ENCODE peak calls at places on chromosomes 5 and 9, in ten cellular contexts. One of them, this sample, is unnamed.
A peak's percentile ranks its signal among the peaks of the same experiment; 100 is the strongest.

GRCh38 chr5:19910131-19910530 is 77.9 kb downstream of the CDH18 start:
- DNase-seq in MM.1S: no peak
- DNase-seq in COLO829: no peak
- DNase-seq in epithelial cell of prostate: no peak
- DNase-seq in central memory CD4-positive, alpha-beta T cell: no peak
- DNase-seq in stimulated activated CD8-positive, alpha-beta memory T cell treated with anti-CD3 and anti-CD28 coated beads, Interleukin-4, amount 100 ng/mL, for 1 hour: no peak
- DNase-seq in GM12892: no peak
- DNase-seq in iPS-NIHi11: no peak
- DNase-seq in cardiac muscle cell: no peak
- DNase-seq in kidney glomerular epithelial cell: no peak
- DNase-seq in this sample: no peak

GRCh38 chr9:87725900-87726709 is at the start of gene CTSL:
- DNase-seq in MM.1S: peak; percentile 53
- DNase-seq in COLO829: peak; percentile 68
- DNase-seq in epithelial cell of prostate: peak; percentile 48
- DNase-seq in central memory CD4-positive, alpha-beta T cell: peak; percentile 22
- DNase-seq in stimulated activated CD8-positive, alpha-beta memory T cell treated with anti-CD3 and anti-CD28 coated beads, Interleukin-4, amount 100 ng/mL, for 1 hour: no peak
- DNase-seq in GM12892: peak; percentile 18
- DNase-seq in iPS-NIHi11: peak; percentile 92
- DNase-seq in cardiac muscle cell: peak; percentile 93
- DNase-seq in kidney glomerular epithelial cell: peak; percentile 75
- DNase-seq in this sample: peak; percentile 95

GRCh38 chr5:8908055-8908683 is 637.7 kb downstream of the SEMA5A start:
- DNase-seq in MM.1S: peak; percentile 33
- DNase-seq in COLO829: peak; percentile 12
- DNase-seq in epithelial cell of prostate: no peak
- DNase-seq in central memory CD4-positive, alpha-beta T cell: no peak
- DNase-seq in stimulated activated CD8-positive, alpha-beta memory T cell treated with anti-CD3 and anti-CD28 coated beads, Interleukin-4, amount 100 ng/mL, for 1 hour: no peak
- DNase-seq in GM12892: no peak
- DNase-seq in iPS-NIHi11: peak; percentile 66
- DNase-seq in cardiac muscle cell: peak; percentile 33
- DNase-seq in kidney glomerular epithelial cell: no peak
- DNase-seq in this sample: no peak

GRCh38 chr9:126372716-126373115 is 46.1 kb downstream of the MVB12B start:
- DNase-seq in MM.1S: no peak
- DNase-seq in COLO829: no peak
- DNase-seq in epithelial cell of prostate: no peak
- DNase-seq in central memory CD4-positive, alpha-beta T cell: no peak
- DNase-seq in stimulated activated CD8-positive, alpha-beta memory T cell treated with anti-CD3 and anti-CD28 coated beads, Interleukin-4, amount 100 ng/mL, for 1 hour: no peak
- DNase-seq in GM12892: no peak
- DNase-seq in iPS-NIHi11: no peak
- DNase-seq in cardiac muscle cell: no peak
- DNase-seq in kidney glomerular epithelial cell: no peak
- DNase-seq in this sample: no peak

GRCh38 chr9:37424686-37425297 is 2.3 kb downstream of the GRHPR start:
- DNase-seq in MM.1S: no peak
- DNase-seq in COLO829: no peak
- DNase-seq in epithelial cell of prostate: no peak
- DNase-seq in central memory CD4-positive, alpha-beta T cell: no peak
- DNase-seq in stimulated activated CD8-positive, alpha-beta memory T cell treated with anti-CD3 and anti-CD28 coated beads, Interleukin-4, amount 100 ng/mL, for 1 hour: no peak
- DNase-seq in GM12892: no peak
- DNase-seq in iPS-NIHi11: no peak
- DNase-seq in cardiac muscle cell: no peak
- DNase-seq in kidney glomerular epithelial cell: no peak
- DNase-seq in this sample: no peak

GRCh38 chr5:58156977-58157701 is 302.7 kb downstream of the PLK2 start:
- DNase-seq in MM.1S: peak; percentile 61
- DNase-seq in COLO829: no peak
- DNase-seq in epithelial cell of prostate: no peak
- DNase-seq in central memory CD4-positive, alpha-beta T cell: no peak
- DNase-seq in stimulated activated CD8-positive, alpha-beta memory T cell treated with anti-CD3 and anti-CD28 coated beads, Interleukin-4, amount 100 ng/mL, for 1 hour: no peak
- DNase-seq in GM12892: no peak
- DNase-seq in iPS-NIHi11: no peak
- DNase-seq in cardiac muscle cell: peak; percentile 48
- DNase-seq in kidney glomerular epithelial cell: no peak
- DNase-seq in this sample: no peak

GRCh38 chr9:37215456-37216229 is 95.3 kb downstream of the ZCCHC7 start:
- DNase-seq in MM.1S: no peak
- DNase-seq in COLO829: peak; percentile 55
- DNase-seq in epithelial cell of prostate: no peak
- DNase-seq in central memory CD4-positive, alpha-beta T cell: no peak
- DNase-seq in stimulated activated CD8-positive, alpha-beta memory T cell treated with anti-CD3 and anti-CD28 coated beads, Interleukin-4, amount 100 ng/mL, for 1 hour: no peak
- DNase-seq in GM12892: no peak
- DNase-seq in iPS-NIHi11: no peak
- DNase-seq in cardiac muscle cell: peak; percentile 27
- DNase-seq in kidney glomerular epithelial cell: peak; percentile 72
- DNase-seq in this sample: no peak

GRCh38 chr5:110055301-110055700 is 365.6 kb downstream of the MAN2A1 start:
- DNase-seq in MM.1S: peak; percentile 33
- DNase-seq in COLO829: no peak
- DNase-seq in epithelial cell of prostate: no peak
- DNase-seq in central memory CD4-positive, alpha-beta T cell: no peak
- DNase-seq in stimulated activated CD8-positive, alpha-beta memory T cell treated with anti-CD3 and anti-CD28 coated beads, Interleukin-4, amount 100 ng/mL, for 1 hour: no peak
- DNase-seq in GM12892: no peak
- DNase-seq in iPS-NIHi11: no peak
- DNase-seq in cardiac muscle cell: no peak
- DNase-seq in kidney glomerular epithelial cell: no peak
- DNase-seq in this sample: no peak

GRCh38 chr9:116355153-116355827 is 201.7 kb downstream of the PAPPA start:
- DNase-seq in MM.1S: no peak
- DNase-seq in COLO829: no peak
- DNase-seq in epithelial cell of prostate: peak; percentile 43
- DNase-seq in central memory CD4-positive, alpha-beta T cell: no peak
- DNase-seq in stimulated activated CD8-positive, alpha-beta memory T cell treated with anti-CD3 and anti-CD28 coated beads, Interleukin-4, amount 100 ng/mL, for 1 hour: no peak
- DNase-seq in GM12892: no peak
- DNase-seq in iPS-NIHi11: peak; percentile 31
- DNase-seq in cardiac muscle cell: peak; percentile 97
- DNase-seq in kidney glomerular epithelial cell: no peak
- DNase-seq in this sample: peak; percentile 64

GRCh38 chr5:141778211-141778610 is 96.2 kb upstream of the ARAP3 start:
- DNase-seq in MM.1S: no peak
- DNase-seq in COLO829: peak; percentile 14
- DNase-seq in epithelial cell of prostate: no peak
- DNase-seq in central memory CD4-positive, alpha-beta T cell: no peak
- DNase-seq in stimulated activated CD8-positive, alpha-beta memory T cell treated with anti-CD3 and anti-CD28 coated beads, Interleukin-4, amount 100 ng/mL, for 1 hour: no peak
- DNase-seq in GM12892: no peak
- DNase-seq in iPS-NIHi11: peak; percentile 52
- DNase-seq in cardiac muscle cell: peak; percentile 87
- DNase-seq in kidney glomerular epithelial cell: peak; percentile 94
- DNase-seq in this sample: peak; percentile 96

GRCh38 chr9:36018755-36019720 is 17.7 kb upstream of the RECK start:
- DNase-seq in MM.1S: no peak
- DNase-seq in COLO829: no peak
- DNase-seq in epithelial cell of prostate: no peak
- DNase-seq in central memory CD4-positive, alpha-beta T cell: no peak
- DNase-seq in stimulated activated CD8-positive, alpha-beta memory T cell treated with anti-CD3 and anti-CD28 coated beads, Interleukin-4, amount 100 ng/mL, for 1 hour: no peak
- DNase-seq in GM12892: no peak
- DNase-seq in iPS-NIHi11: no peak
- DNase-seq in cardiac muscle cell: no peak
- DNase-seq in kidney glomerular epithelial cell: no peak
- DNase-seq in this sample: peak; percentile 48

GRCh38 chr9:137721479-137721878 is 102.7 kb downstream of the EHMT1 start:
- DNase-seq in MM.1S: no peak
- DNase-seq in COLO829: no peak
- DNase-seq in epithelial cell of prostate: no peak
- DNase-seq in central memory CD4-positive, alpha-beta T cell: no peak
- DNase-seq in stimulated activated CD8-positive, alpha-beta memory T cell treated with anti-CD3 and anti-CD28 coated beads, Interleukin-4, amount 100 ng/mL, for 1 hour: no peak
- DNase-seq in GM12892: no peak
- DNase-seq in iPS-NIHi11: no peak
- DNase-seq in cardiac muscle cell: no peak
- DNase-seq in kidney glomerular epithelial cell: no peak
- DNase-seq in this sample: peak; percentile 21

GRCh38 chr9:97749928-97750327 is 52.8 kb upstream of the XPA start:
- DNase-seq in MM.1S: no peak
- DNase-seq in COLO829: no peak
- DNase-seq in epithelial cell of prostate: no peak
- DNase-seq in central memory CD4-positive, alpha-beta T cell: no peak
- DNase-seq in stimulated activated CD8-positive, alpha-beta memory T cell treated with anti-CD3 and anti-CD28 coated beads, Interleukin-4, amount 100 ng/mL, for 1 hour: no peak
- DNase-seq in GM12892: no peak
- DNase-seq in iPS-NIHi11: no peak
- DNase-seq in cardiac muscle cell: no peak
- DNase-seq in kidney glomerular epithelial cell: no peak
- DNase-seq in this sample: no peak

GRCh38 chr5:113276001-113276400 is 158.8 kb downstream of the TSSK1B start:
- DNase-seq in MM.1S: no peak
- DNase-seq in COLO829: no peak
- DNase-seq in epithelial cell of prostate: no peak
- DNase-seq in central memory CD4-positive, alpha-beta T cell: no peak
- DNase-seq in stimulated activated CD8-positive, alpha-beta memory T cell treated with anti-CD3 and anti-CD28 coated beads, Interleukin-4, amount 100 ng/mL, for 1 hour: no peak
- DNase-seq in GM12892: no peak
- DNase-seq in iPS-NIHi11: peak; percentile 20
- DNase-seq in cardiac muscle cell: no peak
- DNase-seq in kidney glomerular epithelial cell: no peak
- DNase-seq in this sample: no peak

GRCh38 chr5:168661593-168662485 is 82.7 kb upstream of the PANK3 start:
- DNase-seq in MM.1S: no peak
- DNase-seq in COLO829: no peak
- DNase-seq in epithelial cell of prostate: no peak
- DNase-seq in central memory CD4-positive, alpha-beta T cell: no peak
- DNase-seq in stimulated activated CD8-positive, alpha-beta memory T cell treated with anti-CD3 and anti-CD28 coated beads, Interleukin-4, amount 100 ng/mL, for 1 hour: no peak
- DNase-seq in GM12892: no peak
- DNase-seq in iPS-NIHi11: no peak
- DNase-seq in cardiac muscle cell: no peak
- DNase-seq in kidney glomerular epithelial cell: no peak
- DNase-seq in this sample: no peak

GRCh38 chr5:139391570-139392323 is 2.0 kb upstream of the MZB1 start:
- DNase-seq in MM.1S: peak; percentile 42
- DNase-seq in COLO829: peak; percentile 12
- DNase-seq in epithelial cell of prostate: peak; percentile 72
- DNase-seq in central memory CD4-positive, alpha-beta T cell: no peak
- DNase-seq in stimulated activated CD8-positive, alpha-beta memory T cell treated with anti-CD3 and anti-CD28 coated beads, Interleukin-4, amount 100 ng/mL, for 1 hour: no peak
- DNase-seq in GM12892: no peak
- DNase-seq in iPS-NIHi11: no peak
- DNase-seq in cardiac muscle cell: no peak
- DNase-seq in kidney glomerular epithelial cell: no peak
- DNase-seq in this sample: peak; percentile 95

GRCh38 chr5:150763023-150763793 is 4.4 kb upstream of the DCTN4 start:
- DNase-seq in MM.1S: no peak
- DNase-seq in COLO829: no peak
- DNase-seq in epithelial cell of prostate: peak; percentile 84
- DNase-seq in central memory CD4-positive, alpha-beta T cell: no peak
- DNase-seq in stimulated activated CD8-positive, alpha-beta memory T cell treated with anti-CD3 and anti-CD28 coated beads, Interleukin-4, amount 100 ng/mL, for 1 hour: no peak
- DNase-seq in GM12892: no peak
- DNase-seq in iPS-NIHi11: no peak
- DNase-seq in cardiac muscle cell: peak; percentile 97
- DNase-seq in kidney glomerular epithelial cell: peak; percentile 95
- DNase-seq in this sample: no peak

GRCh38 chr5:104084896-104085295 is 522.3 kb upstream of the NUDT12 start:
- DNase-seq in MM.1S: no peak
- DNase-seq in COLO829: no peak
- DNase-seq in epithelial cell of prostate: no peak
- DNase-seq in central memory CD4-positive, alpha-beta T cell: no peak
- DNase-seq in stimulated activated CD8-positive, alpha-beta memory T cell treated with anti-CD3 and anti-CD28 coated beads, Interleukin-4, amount 100 ng/mL, for 1 hour: no peak
- DNase-seq in GM12892: no peak
- DNase-seq in iPS-NIHi11: no peak
- DNase-seq in cardiac muscle cell: no peak
- DNase-seq in kidney glomerular epithelial cell: no peak
- DNase-seq in this sample: no peak

GRCh38 chr9:70413427-70413797 is 1.0 kb downstream of the KLF9 start:
- DNase-seq in MM.1S: peak; percentile 55
- DNase-seq in COLO829: no peak
- DNase-seq in epithelial cell of prostate: no peak
- DNase-seq in central memory CD4-positive, alpha-beta T cell: no peak
- DNase-seq in stimulated activated CD8-positive, alpha-beta memory T cell treated with anti-CD3 and anti-CD28 coated beads, Interleukin-4, amount 100 ng/mL, for 1 hour: no peak
- DNase-seq in GM12892: peak; percentile 40
- DNase-seq in iPS-NIHi11: peak; percentile 60
- DNase-seq in cardiac muscle cell: no peak
- DNase-seq in kidney glomerular epithelial cell: peak; percentile 79
- DNase-seq in this sample: peak; percentile 88

GRCh38 chr5:164097747-164098146 is 592.3 kb downstream of the MAT2B start:
- DNase-seq in MM.1S: no peak
- DNase-seq in COLO829: no peak
- DNase-seq in epithelial cell of prostate: peak; percentile 74
- DNase-seq in central memory CD4-positive, alpha-beta T cell: no peak
- DNase-seq in stimulated activated CD8-positive, alpha-beta memory T cell treated with anti-CD3 and anti-CD28 coated beads, Interleukin-4, amount 100 ng/mL, for 1 hour: no peak
- DNase-seq in GM12892: no peak
- DNase-seq in iPS-NIHi11: no peak
- DNase-seq in cardiac muscle cell: peak; percentile 32
- DNase-seq in kidney glomerular epithelial cell: no peak
- DNase-seq in this sample: no peak

GRCh38 chr5:133877351-133878235 is 90.8 kb downstream of the C5orf15 start:
- DNase-seq in MM.1S: no peak
- DNase-seq in COLO829: no peak
- DNase-seq in epithelial cell of prostate: no peak
- DNase-seq in central memory CD4-positive, alpha-beta T cell: no peak
- DNase-seq in stimulated activated CD8-positive, alpha-beta memory T cell treated with anti-CD3 and anti-CD28 coated beads, Interleukin-4, amount 100 ng/mL, for 1 hour: no peak
- DNase-seq in GM12892: no peak
- DNase-seq in iPS-NIHi11: no peak
- DNase-seq in cardiac muscle cell: no peak
- DNase-seq in kidney glomerular epithelial cell: no peak
- DNase-seq in this sample: no peak

GRCh38 chr5:168947212-168947868 is 353.6 kb downstream of the SLIT3 start:
- DNase-seq in MM.1S: peak; percentile 55
- DNase-seq in COLO829: peak; percentile 6
- DNase-seq in epithelial cell of prostate: no peak
- DNase-seq in central memory CD4-positive, alpha-beta T cell: no peak
- DNase-seq in stimulated activated CD8-positive, alpha-beta memory T cell treated with anti-CD3 and anti-CD28 coated beads, Interleukin-4, amount 100 ng/mL, for 1 hour: no peak
- DNase-seq in GM12892: peak; percentile 27
- DNase-seq in iPS-NIHi11: peak; percentile 81
- DNase-seq in cardiac muscle cell: peak; percentile 55
- DNase-seq in kidney glomerular epithelial cell: peak; percentile 38
- DNase-seq in this sample: peak; percentile 93

This sample was measured in osteoblast.